ENCODE peak calls at places on chromosomes 6 and 20, in seven cellular contexts. One of them, this sample, is unnamed.
A peak's percentile ranks its signal among the peaks of the same experiment; 100 is the strongest.

GRCh38 chr6:157711060-157711459 is 112.0 kb upstream of the SNX9 start:
- DNase-seq in PC-9: no peak
- DNase-seq in left ventricle myocardium inferior: no peak
- DNase-seq in A673: no peak
- DNase-seq in HCT116: no peak
- DNase-seq in stomach: no peak
- DNase-seq in SJSA1: no peak
- DNase-seq in this sample: no peak

GRCh38 chr6:159977242-159978214 is 8.6 kb downstream of the IGF2R start:
- DNase-seq in PC-9: no peak
- DNase-seq in left ventricle myocardium inferior: peak; percentile 76
- DNase-seq in A673: peak; percentile 73
- DNase-seq in HCT116: no peak
- DNase-seq in stomach: no peak
- DNase-seq in SJSA1: no peak
- DNase-seq in this sample: no peak

GRCh38 chr6:156865019-156865629 is 87.9 kb downstream of the ARID1B start:
- DNase-seq in PC-9: no peak
- DNase-seq in left ventricle myocardium inferior: no peak
- DNase-seq in A673: no peak
- DNase-seq in HCT116: no peak
- DNase-seq in stomach: no peak
- DNase-seq in SJSA1: no peak
- DNase-seq in this sample: no peak

GRCh38 chr6:167099707-167100106 is 23.2 kb upstream of the CCR6 start:
- DNase-seq in PC-9: no peak
- DNase-seq in left ventricle myocardium inferior: no peak
- DNase-seq in A673: no peak
- DNase-seq in HCT116: no peak
- DNase-seq in stomach: no peak
- DNase-seq in SJSA1: no peak
- DNase-seq in this sample: no peak

GRCh38 chr20:35232575-35232974 is 6.1 kb downstream of the MMP24 start:
- DNase-seq in PC-9: no peak
- DNase-seq in left ventricle myocardium inferior: no peak
- DNase-seq in A673: no peak
- DNase-seq in HCT116: no peak
- DNase-seq in stomach: no peak
- DNase-seq in SJSA1: peak; percentile 25
- DNase-seq in this sample: no peak

GRCh38 chr6:21906826-21907225 is 313.3 kb downstream of the SOX4 start:
- DNase-seq in PC-9: no peak
- DNase-seq in left ventricle myocardium inferior: no peak
- DNase-seq in A673: no peak
- DNase-seq in HCT116: no peak
- DNase-seq in stomach: no peak
- DNase-seq in SJSA1: no peak
- DNase-seq in this sample: no peak

GRCh38 chr20:2693996-2694471 is 1.5 kb downstream of the EBF4 start:
- DNase-seq in PC-9: no peak
- DNase-seq in left ventricle myocardium inferior: no peak
- DNase-seq in A673: no peak
- DNase-seq in HCT116: no peak
- DNase-seq in stomach: peak; percentile 23
- DNase-seq in SJSA1: no peak
- DNase-seq in this sample: no peak

GRCh38 chr20:13649548-13649947 is 10.8 kb upstream of the TASP1 start:
- DNase-seq in PC-9: no peak
- DNase-seq in left ventricle myocardium inferior: peak; percentile 74
- DNase-seq in A673: no peak
- DNase-seq in HCT116: no peak
- DNase-seq in stomach: no peak
- DNase-seq in SJSA1: no peak
- DNase-seq in this sample: no peak

GRCh38 chr6:70763754-70764153 is 96.1 kb downstream of the SMAP1 start:
- DNase-seq in PC-9: peak; percentile 3
- DNase-seq in left ventricle myocardium inferior: no peak
- DNase-seq in A673: no peak
- DNase-seq in HCT116: no peak
- DNase-seq in stomach: no peak
- DNase-seq in SJSA1: no peak
- DNase-seq in this sample: no peak

GRCh38 chr6:167796668-167797031 is 30.1 kb upstream of the AFDN start:
- DNase-seq in PC-9: no peak
- DNase-seq in left ventricle myocardium inferior: no peak
- DNase-seq in A673: no peak
- DNase-seq in HCT116: no peak
- DNase-seq in stomach: no peak
- DNase-seq in SJSA1: no peak
- DNase-seq in this sample: no peak

GRCh38 chr6:62516287-62517152 is 230.5 kb upstream of the KHDRBS2 start:
- DNase-seq in PC-9: no peak
- DNase-seq in left ventricle myocardium inferior: no peak
- DNase-seq in A673: no peak
- DNase-seq in HCT116: no peak
- DNase-seq in stomach: no peak
- DNase-seq in SJSA1: no peak
- DNase-seq in this sample: no peak

GRCh38 chr20:47984437-47984836 is 199.2 kb upstream of the SULF2 start:
- DNase-seq in PC-9: peak; percentile 89
- DNase-seq in left ventricle myocardium inferior: no peak
- DNase-seq in A673: no peak
- DNase-seq in HCT116: no peak
- DNase-seq in stomach: no peak
- DNase-seq in SJSA1: no peak
- DNase-seq in this sample: no peak

GRCh38 chr6:32839356-32839755 is 817 bp upstream of the TAP2 start:
- DNase-seq in PC-9: no peak
- DNase-seq in left ventricle myocardium inferior: no peak
- DNase-seq in A673: no peak
- DNase-seq in HCT116: no peak
- DNase-seq in stomach: no peak
- DNase-seq in SJSA1: no peak
- DNase-seq in this sample: no peak

GRCh38 chr6:148750826-148751225 is 4.0 kb downstream of the UST start:
- DNase-seq in PC-9: no peak
- DNase-seq in left ventricle myocardium inferior: no peak
- DNase-seq in A673: no peak
- DNase-seq in HCT116: no peak
- DNase-seq in stomach: no peak
- DNase-seq in SJSA1: no peak
- DNase-seq in this sample: peak; percentile 70

GRCh38 chr6:140494321-140495085 is 1120.1 kb upstream of the CITED2 start:
- DNase-seq in PC-9: no peak
- DNase-seq in left ventricle myocardium inferior: no peak
- DNase-seq in A673: no peak
- DNase-seq in HCT116: no peak
- DNase-seq in stomach: no peak
- DNase-seq in SJSA1: no peak
- DNase-seq in this sample: no peak

GRCh38 chr6:157635388-157636244 is 187.4 kb upstream of the SNX9 start:
- DNase-seq in PC-9: no peak
- DNase-seq in left ventricle myocardium inferior: no peak
- DNase-seq in A673: no peak
- DNase-seq in HCT116: no peak
- DNase-seq in stomach: no peak
- DNase-seq in SJSA1: no peak
- DNase-seq in this sample: no peak

GRCh38 chr6:117483004-117483644 is 650 bp downstream of the DCBLD1 start:
- DNase-seq in PC-9: peak; percentile 61
- DNase-seq in left ventricle myocardium inferior: peak; percentile 66
- DNase-seq in A673: peak; percentile 38
- DNase-seq in HCT116: no peak
- DNase-seq in stomach: peak; percentile 68
- DNase-seq in SJSA1: peak; percentile 74
- DNase-seq in this sample: peak; percentile 80

GRCh38 chr6:108127826-108128225 is 38.0 kb upstream of the NR2E1 start:
- DNase-seq in PC-9: peak; percentile 19
- DNase-seq in left ventricle myocardium inferior: no peak
- DNase-seq in A673: no peak
- DNase-seq in HCT116: no peak
- DNase-seq in stomach: no peak
- DNase-seq in SJSA1: peak; percentile 72
- DNase-seq in this sample: no peak

GRCh38 chr6:170590725-170591124 is 6.3 kb upstream of the PDCD2 start:
- DNase-seq in PC-9: no peak
- DNase-seq in left ventricle myocardium inferior: no peak
- DNase-seq in A673: no peak
- DNase-seq in HCT116: no peak
- DNase-seq in stomach: no peak
- DNase-seq in SJSA1: no peak
- DNase-seq in this sample: no peak
- H3K9me3 ChIP-seq in PC-9: peaks cover 6% of the 10 kb centered on the region
- H3K9me3 ChIP-seq in left ventricle myocardium inferior: peaks cover 16% of the 10 kb centered on the region
- H3K9me3 ChIP-seq in A673: peaks cover 7% of the 10 kb centered on the region
- H3K9me3 ChIP-seq in HCT116: no peaks in the 10 kb centered on the region
- H3K9me3 ChIP-seq in stomach: peaks cover 42% of the 10 kb centered on the region
- H3K9me3 ChIP-seq in SJSA1: no peaks in the 10 kb centered on the region
- H3K9me3 ChIP-seq in this sample: peaks cover 15% of the 10 kb centered on the region

GRCh38 chr6:355809-356208 is 35.7 kb upstream of the IRF4 start:
- DNase-seq in PC-9: no peak
- DNase-seq in left ventricle myocardium inferior: no peak
- DNase-seq in A673: no peak
- DNase-seq in HCT116: no peak
- DNase-seq in stomach: no peak
- DNase-seq in SJSA1: no peak
- DNase-seq in this sample: no peak
- H3K9me3 ChIP-seq in PC-9: no peaks in the 10 kb centered on the region
- H3K9me3 ChIP-seq in left ventricle myocardium inferior: no peaks in the 10 kb centered on the region
- H3K9me3 ChIP-seq in A673: peaks cover 9% of the 10 kb centered on the region
- H3K9me3 ChIP-seq in HCT116: peaks cover 6% of the 10 kb centered on the region
- H3K9me3 ChIP-seq in stomach: no peaks in the 10 kb centered on the region
- H3K9me3 ChIP-seq in SJSA1: no peaks in the 10 kb centered on the region
- H3K9me3 ChIP-seq in this sample: no peaks in the 10 kb centered on the region

GRCh38 chr6:36386495-36387439 is 702 bp downstream of the ETV7 start:
- DNase-seq in PC-9: peak; percentile 29
- DNase-seq in left ventricle myocardium inferior: no peak
- DNase-seq in A673: peak; percentile 62
- DNase-seq in HCT116: no peak
- DNase-seq in stomach: peak; percentile 43
- DNase-seq in SJSA1: peak; percentile 81
- DNase-seq in this sample: peak; percentile 63

GRCh38 chr6:36384095-36384494 is 3.4 kb downstream of the ETV7 start:
- DNase-seq in PC-9: no peak
- DNase-seq in left ventricle myocardium inferior: no peak
- DNase-seq in A673: no peak
- DNase-seq in HCT116: no peak
- DNase-seq in stomach: no peak
- DNase-seq in SJSA1: no peak
- DNase-seq in this sample: no peak

GRCh38 chr6:36387440-36388303 is at the start of gene ETV7:
- DNase-seq in PC-9: peak; percentile 19
- DNase-seq in left ventricle myocardium inferior: no peak
- DNase-seq in A673: peak; percentile 38
- DNase-seq in HCT116: no peak
- DNase-seq in stomach: peak; percentile 63
- DNase-seq in SJSA1: peak; percentile 34
- DNase-seq in this sample: peak; percentile 72

GRCh38 chr6:36392621-36393020 is 5.2 kb upstream of the ETV7 start:
- DNase-seq in PC-9: no peak
- DNase-seq in left ventricle myocardium inferior: no peak
- DNase-seq in A673: no peak
- DNase-seq in HCT116: no peak
- DNase-seq in stomach: no peak
- DNase-seq in SJSA1: no peak
- DNase-seq in this sample: no peak

DNA sequence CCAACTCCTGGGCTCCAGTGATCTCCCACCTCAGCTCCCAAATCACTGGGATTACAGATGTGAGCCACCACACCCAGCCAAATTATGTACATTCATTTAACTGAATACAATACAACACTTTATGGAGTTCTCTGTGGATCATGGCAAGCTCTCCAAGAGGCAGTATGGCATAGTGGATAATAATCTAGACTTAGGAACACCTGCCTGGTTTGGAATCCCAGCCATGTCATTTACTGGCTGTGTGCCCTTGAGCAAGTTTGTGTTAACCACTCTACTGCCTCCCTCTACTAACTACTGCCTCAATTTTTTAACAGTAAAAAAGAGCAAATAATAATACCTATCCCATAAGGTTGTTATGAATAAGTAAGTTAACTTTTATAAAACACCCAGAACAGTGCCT is 1.9 kb upstream of the ETV7 start:
- DNase-seq in PC-9: no peak
- DNase-seq in left ventricle myocardium inferior: no peak
- DNase-seq in A673: no peak
- DNase-seq in HCT116: no peak
- DNase-seq in stomach: no peak
- DNase-seq in SJSA1: no peak
- DNase-seq in this sample: no peak
- H3K9me3 ChIP-seq in PC-9: no peaks in the 10 kb centered on the region
- H3K9me3 ChIP-seq in left ventricle myocardium inferior: no peaks in the 10 kb centered on the region
- H3K9me3 ChIP-seq in A673: no peaks in the 10 kb centered on the region
- H3K9me3 ChIP-seq in HCT116: no peaks in the 10 kb centered on the region
- H3K9me3 ChIP-seq in stomach: no peaks in the 10 kb centered on the region
- H3K9me3 ChIP-seq in SJSA1: no peaks in the 10 kb centered on the region
- H3K9me3 ChIP-seq in this sample: no peaks in the 10 kb centered on the region

GRCh38 chr6:144619983-144620382 is 334.8 kb downstream of the UTRN start:
- DNase-seq in PC-9: no peak
- DNase-seq in left ventricle myocardium inferior: no peak
- DNase-seq in A673: no peak
- DNase-seq in HCT116: no peak
- DNase-seq in stomach: no peak
- DNase-seq in SJSA1: no peak
- DNase-seq in this sample: no peak
- H3K9me3 ChIP-seq in PC-9: no peaks in the 10 kb centered on the region
- H3K9me3 ChIP-seq in left ventricle myocardium inferior: no peaks in the 10 kb centered on the region
- H3K9me3 ChIP-seq in A673: no peaks in the 10 kb centered on the region
- H3K9me3 ChIP-seq in HCT116: no peaks in the 10 kb centered on the region
- H3K9me3 ChIP-seq in stomach: no peaks in the 10 kb centered on the region
- H3K9me3 ChIP-seq in SJSA1: no peaks in the 10 kb centered on the region
- H3K9me3 ChIP-seq in this sample: no peaks in the 10 kb centered on the region